ENCODE peak calls at places on chromosomes 1 and 21, in four cellular contexts. N, W, D and U are unnamed samples. For H3K4me1, the result is how much of the 10 kb centered on the place peaks cover.

GRCh38 chr1:41343790-41344679 is 17.2 kb upstream of the FOXO6 start:
- DNase-seq in N (no peak), D (peak), W (peak), U (no peak)

GRCh38 chr1:9413877-9414213 is 121.2 kb downstream of the SPSB1 start:
- DNase-seq in W (no peak), D (no peak), N (peak), U (no peak)

GRCh38 chr1:203039609-203040517 is 13.6 kb downstream of the PPFIA4 start:
- DNase-seq in W (peak), N (no peak), D (no peak), U (peak)

GRCh38 chr21:29018540-29018939 is 609 bp downstream of the RWDD2B start:
- DNase-seq in N (no peak), W (no peak), D (no peak), U (no peak)

GRCh38 chr1:86500731-86501130 is 32.0 kb downstream of the CLCA1 start:
- DNase-seq in N (peak), D (no peak), W (no peak), U (no peak)

GRCh38 chr1:9842781-9843575 is 19.2 kb upstream of the CLSTN1 start:
- DNase-seq in N (no peak), D (no peak), W (no peak), U (no peak)

GRCh38 chr1:198465201-198466144 is 75.0 kb downstream of the ATP6V1G3 start:
- DNase-seq in W (no peak), D (no peak), N (peak), U (no peak)

GRCh38 chr21:41684381-41685245 is 82.2 kb downstream of the RIPK4 start:
- DNase-seq in N (peak), D (no peak), W (no peak), U (no peak)

GRCh38 chr21:21921410-21922232 is 923.4 kb downstream of the NCAM2 start:
- DNase-seq in D (no peak), W (no peak), N (peak), U (no peak)

GRCh38 chr1:81126989-81127571 is 673.7 kb upstream of the ADGRL2 start:
- DNase-seq in N (peak), D (no peak), W (no peak), U (no peak)

GRCh38 chr1:163056832-163057231 is 12.3 kb upstream of the RGS4 start:
- DNase-seq in D (no peak), N (peak), W (no peak), U (no peak)

GRCh38 chr1:3500265-3500835 is 45.9 kb downstream of the ARHGEF16 start:
- DNase-seq in N (no peak), W (no peak), D (no peak), U (no peak)

GRCh38 chr1:196400478-196401453 is 207.5 kb downstream of the KCNT2 start:
- DNase-seq in W (no peak), D (no peak), N (peak), U (peak)

GRCh38 chr1:186680031-186681012 is at the start of gene PTGS2:
- DNase-seq in W (peak), D (no peak), N (peak), U (peak)

GRCh38 chr1:56394298-56394697 is 185.1 kb downstream of the PLPP3 start:
- DNase-seq in D (no peak), W (no peak), N (no peak), U (no peak)

GRCh38 chr1:156721131-156721924 is 6.9 kb upstream of the METTL25B start:
- DNase-seq in N (no peak), W (no peak), D (no peak), U (no peak)
- TF ChIP-seq POLR2A in N (no peak), W (no peak), D (no peak), U (no peak)

DNA sequence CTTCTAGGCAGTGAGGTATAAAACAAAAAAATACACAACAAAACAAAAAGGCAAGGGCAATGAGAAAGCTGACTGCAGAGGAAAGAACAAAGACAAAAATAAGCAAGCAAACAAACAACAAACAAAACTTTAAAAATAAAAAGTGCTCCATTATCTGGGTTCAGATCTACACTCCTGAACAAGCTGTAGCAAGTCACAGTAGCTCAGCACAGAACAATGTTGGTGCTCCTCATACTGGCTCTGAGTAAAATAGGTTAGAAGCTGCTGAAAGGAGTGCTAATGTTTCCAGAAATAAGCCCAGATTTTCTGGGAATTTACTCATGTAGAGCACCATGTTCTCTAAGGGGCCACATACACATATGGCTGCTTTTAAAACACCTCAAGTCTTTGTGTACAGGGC is 16.6 kb upstream of the DUSP10 start:
- DNase-seq in D (no peak), W (no peak), N (no peak), U (no peak)
- H3K4me1 ChIP-seq in D (under half), W (under half), N (under half), U (under half)

DNA sequence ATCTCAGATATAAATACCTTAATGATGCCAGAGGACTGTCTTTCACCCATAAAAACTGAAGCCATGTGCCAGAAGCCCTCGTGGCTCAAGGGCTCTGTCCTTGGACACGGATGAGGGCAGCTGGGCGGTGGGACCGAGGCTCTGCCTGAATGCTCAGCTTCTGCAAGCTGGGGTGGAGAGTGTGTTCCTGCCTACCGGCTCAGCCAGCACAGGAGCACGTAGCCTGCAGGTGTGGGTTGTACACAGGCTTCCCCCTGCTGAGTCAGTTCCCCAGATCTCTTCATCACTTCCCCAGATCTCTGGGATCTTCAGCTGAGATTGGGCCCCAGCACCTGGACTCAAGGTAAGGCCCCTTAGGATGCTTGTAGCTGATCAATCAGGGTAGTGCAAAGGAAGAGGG is 15.4 kb downstream of the KCNJ15 start:
- DNase-seq in W (no peak), D (no peak), N (no peak), U (no peak)
- TF ChIP-seq POLR2A in W (no peak), D (no peak), N (no peak), U (no peak)

GRCh38 chr1:61171346-61171745 is 89.0 kb downstream of the NFIA start:
- DNase-seq in N (no peak), W (no peak), D (no peak), U (no peak)

GRCh38 chr1:61174060-61174788 is 91.9 kb downstream of the NFIA start:
- DNase-seq in W (no peak), D (no peak), N (no peak), U (peak)

GRCh38 chr1:61173118-61173517 is 90.8 kb downstream of the NFIA start:
- DNase-seq in N (no peak), D (no peak), W (no peak), U (no peak)

GRCh38 chr1:61171915-61172485 is 89.6 kb downstream of the NFIA start:
- DNase-seq in N (no peak), D (no peak), W (no peak), U (no peak)

GRCh38 chr1:61175976-61176375 is 93.6 kb downstream of the NFIA start:
- DNase-seq in N (no peak), D (no peak), W (no peak), U (no peak)
- H3K4me1 ChIP-seq in N (under half), D (under half), W (under half), U (under half)